ENCODE peak calls at places on chromosomes 1 and 21, in five cellular contexts. O, R, A, Q and T are unnamed samples.

GRCh38 chr1:157132602-157133167 is 5.5 kb downstream of the ETV3 start:
- DNase-seq in O (no peak), R (no peak), A (no peak), Q (no peak), T (no peak)

GRCh38 chr1:21451212-21451611 is 11.3 kb downstream of the NBPF3 start:
- DNase-seq in O (no peak), R (no peak), A (no peak), Q (no peak), T (no peak)

GRCh38 chr1:205926636-205927035 is 16.6 kb downstream of the SLC26A9 start:
- DNase-seq in O (no peak), R (no peak), A (no peak), Q (no peak), T (no peak)

GRCh38 chr1:180534199-180534598 is 24.6 kb upstream of the OVAAL start:
- DNase-seq in O (no peak), R (no peak), A (no peak), Q (no peak), T (no peak)

GRCh38 chr1:188220051-188220450 is 1391.3 kb downstream of the PLA2G4A start:
- DNase-seq in O (no peak), R (no peak), A (no peak), Q (no peak), T (no peak)

GRCh38 chr1:163168053-163168452 is 34.7 kb downstream of the RGS5 start:
- DNase-seq in O (no peak), R (no peak), A (no peak), Q (no peak), T (no peak)

GRCh38 chr1:119674835-119675289 is 26.8 kb upstream of the ZNF697 start:
- DNase-seq in O (no peak), R (peak; percentile 63), A (peak; percentile 43), Q (peak; percentile 50), T (no peak)

GRCh38 chr1:245475116-245475515 is 320.3 kb downstream of the KIF26B start:
- DNase-seq in O (no peak), R (no peak), A (no peak), Q (no peak), T (no peak)

GRCh38 chr1:229562686-229563085 is 4.2 kb upstream of the ABCB10 start:
- DNase-seq in O (no peak), R (no peak), A (no peak), Q (no peak), T (no peak)

GRCh38 chr21:42766756-42767560 is 112.4 kb downstream of the WDR4 start:
- DNase-seq in O (peak; percentile 29), R (no peak), A (no peak), Q (no peak), T (no peak)

GRCh38 chr1:164712131-164713031 is 153.4 kb downstream of the PBX1 start:
- DNase-seq in O (no peak), R (peak; percentile 71), A (no peak), Q (no peak), T (no peak)

GRCh38 chr1:37323486-37324377 is 150.6 kb upstream of the ZC3H12A start:
- DNase-seq in O (no peak), R (no peak), A (peak; percentile 72), Q (peak; percentile 81), T (peak; percentile 4)

GRCh38 chr1:1318131-1318652 is 6.3 kb downstream of the INTS11 start:
- DNase-seq in O (peak; percentile 87), R (no peak), A (no peak), Q (no peak), T (no peak)

GRCh38 chr1:67853704-67854103 is 20.4 kb upstream of the GNG12 start:
- DNase-seq in O (peak; percentile 48), R (peak; percentile 78), A (peak; percentile 38), Q (no peak), T (no peak)

GRCh38 chr1:61334718-61335589 is 252.6 kb downstream of the NFIA start:
- DNase-seq in O (no peak), R (peak; percentile 69), A (no peak), Q (no peak), T (no peak)

GRCh38 chr1:111660204-111661150 is 40.9 kb downstream of the RAP1A start:
- DNase-seq in O (no peak), R (no peak), A (no peak), Q (no peak), T (peak; percentile 13)

GRCh38 chr1:184164529-184164928 is 113.0 kb downstream of the TSEN15 start:
- DNase-seq in O (no peak), R (no peak), A (no peak), Q (no peak), T (no peak)

GRCh38 chr1:20555025-20555757 is 2.8 kb downstream of the FAM43B start:
- DNase-seq in O (no peak), R (no peak), A (no peak), Q (no peak), T (no peak)

GRCh38 chr1:104706631-104707147 is 957.0 kb downstream of the AMY1C start:
- DNase-seq in O (no peak), R (no peak), A (no peak), Q (no peak), T (peak; percentile 13)

GRCh38 chr1:204136814-204137213 is 15.0 kb downstream of the ETNK2 start:
- DNase-seq in O (no peak), R (no peak), A (no peak), Q (no peak), T (no peak)

GRCh38 chr1:119046429-119047039 is 58.4 kb upstream of the TBX15 start:
- DNase-seq in O (no peak), R (no peak), A (no peak), Q (no peak), T (no peak)

GRCh38 chr1:40750326-40750975 is 33.1 kb upstream of the KCNQ4 start:
- DNase-seq in O (no peak), R (no peak), A (no peak), Q (no peak), T (no peak)

GRCh38 chr1:244422174-244422573 is 29.5 kb downstream of the ADSS2 start:
- DNase-seq in O (no peak), R (no peak), A (no peak), Q (no peak), T (no peak)

GRCh38 chr1:59237905-59238304 is 59.0 kb upstream of the FGGY start:
- DNase-seq in O (no peak), R (no peak), A (no peak), Q (no peak), T (no peak)

GRCh38 chr1:66172272-66172671 is 361.7 kb upstream of the SGIP1 start:
- DNase-seq in O (no peak), R (no peak), A (no peak), Q (no peak), T (no peak)

GRCh38 chr1:187971851-187972250 is 1143.1 kb downstream of the PLA2G4A start:
- DNase-seq in O (no peak), R (no peak), A (no peak), Q (no peak), T (no peak)

GRCh38 chr1:41742219-41742618 is 176.5 kb downstream of the HIVEP3 start:
- DNase-seq in O (no peak), R (no peak), A (no peak), Q (no peak), T (no peak)

GRCh38 chr1:216462061-216462775 is 39.0 kb upstream of the USH2A start:
- DNase-seq in O (no peak), R (no peak), A (no peak), Q (no peak), T (no peak)

GRCh38 chr1:213443415-213443814 is 392.4 kb downstream of the RPS6KC1 start:
- DNase-seq in O (no peak), R (no peak), A (no peak), Q (no peak), T (no peak)

GRCh38 chr1:203097001-203097400 is 11.2 kb upstream of the MYOG start:
- DNase-seq in O (no peak), R (no peak), A (no peak), Q (no peak), T (no peak)
- TF ChIP-seq CTCF in O (no peak), R (no peak), A (no peak), Q (no peak), T (no peak)

GRCh38 chr1:101238041-101238515 is 1.3 kb downstream of the S1PR1 start:
- DNase-seq in O (peak; percentile 50), R (peak; percentile 44), A (peak; percentile 31), Q (peak; percentile 28), T (no peak)

GRCh38 chr1:101237229-101237837 is 514 bp downstream of the S1PR1 start:
- DNase-seq in O (no peak), R (peak; percentile 50), A (peak; percentile 16), Q (peak; percentile 28), T (no peak)

GRCh38 chr1:101238681-101239094 is 1.9 kb downstream of the S1PR1 start:
- DNase-seq in O (peak; percentile 88), R (peak; percentile 92), A (peak; percentile 68), Q (peak; percentile 59), T (no peak)

GRCh38 chr1:101240041-101240430 is 3.2 kb downstream of the S1PR1 start:
- DNase-seq in O (no peak), R (no peak), A (no peak), Q (no peak), T (no peak)

DNA sequence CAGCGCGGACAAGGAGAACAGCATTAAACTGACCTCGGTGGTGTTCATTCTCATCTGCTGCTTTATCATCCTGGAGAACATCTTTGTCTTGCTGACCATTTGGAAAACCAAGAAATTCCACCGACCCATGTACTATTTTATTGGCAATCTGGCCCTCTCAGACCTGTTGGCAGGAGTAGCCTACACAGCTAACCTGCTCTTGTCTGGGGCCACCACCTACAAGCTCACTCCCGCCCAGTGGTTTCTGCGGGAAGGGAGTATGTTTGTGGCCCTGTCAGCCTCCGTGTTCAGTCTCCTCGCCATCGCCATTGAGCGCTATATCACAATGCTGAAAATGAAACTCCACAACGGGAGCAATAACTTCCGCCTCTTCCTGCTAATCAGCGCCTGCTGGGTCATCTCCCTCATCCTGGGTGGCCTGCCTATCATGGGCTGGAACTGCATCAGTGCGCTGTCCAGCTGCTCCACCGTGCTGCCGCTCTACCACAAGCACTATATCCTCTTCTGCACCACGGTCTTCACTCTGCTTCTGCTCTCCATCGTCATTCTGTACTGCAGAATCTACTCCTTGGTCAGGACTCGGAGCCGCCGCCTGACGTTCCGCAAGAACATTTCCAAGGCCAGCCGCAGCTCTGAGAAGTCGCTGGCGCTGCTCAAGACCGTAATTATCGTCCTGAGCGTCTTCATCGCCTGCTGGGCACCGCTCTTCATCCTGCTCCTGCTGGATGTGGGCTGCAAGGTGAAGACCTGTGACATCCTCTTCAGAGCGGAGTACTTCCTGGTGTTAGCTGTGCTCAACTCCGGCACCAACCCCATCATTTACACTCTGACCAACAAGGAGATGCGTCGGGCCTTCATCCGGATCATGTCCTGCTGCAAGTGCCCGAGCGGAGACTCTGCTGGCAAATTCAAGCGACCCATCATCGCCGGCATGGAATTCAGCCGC is 2.5 kb downstream of the S1PR1 start:
- DNase-seq in O (no peak), R (no peak), A (no peak), Q (no peak), T (no peak)
- TF ChIP-seq CTCF in O (peak; percentile 6), R (no peak), A (no peak), Q (no peak), T (peak; percentile 5)

GRCh38 chr1:35505911-35506798 is 51.0 kb downstream of the KIAA0319L start:
- DNase-seq in O (no peak), R (no peak), A (peak; percentile 55), Q (peak; percentile 63), T (peak; percentile 36)
- TF ChIP-seq CTCF in O (no peak), R (no peak), A (no peak), Q (no peak), T (peak; percentile 12)

GRCh38 chr1:7954683-7955082 is 6.8 kb upstream of the PARK7 start:
- DNase-seq in O (no peak), R (no peak), A (no peak), Q (no peak), T (no peak)

GRCh38 chr1:7943295-7943694 is 2.7 kb upstream of the TNFRSF9 start:
- DNase-seq in O (no peak), R (no peak), A (no peak), Q (no peak), T (no peak)

GRCh38 chr1:7953850-7954609 is 7.5 kb upstream of the PARK7 start:
- DNase-seq in O (peak; percentile 99), R (no peak), A (peak; percentile 96), Q (peak; percentile 94), T (peak; percentile 77)

GRCh38 chr1:7948950-7949349 is 8.3 kb upstream of the TNFRSF9 start:
- DNase-seq in O (no peak), R (no peak), A (no peak), Q (no peak), T (no peak)
- TF ChIP-seq CTCF in O (no peak), R (no peak), A (no peak), Q (no peak), T (no peak)